ENCODE peak calls at places on chromosomes 16 and 17, in nine cellular contexts. One of them, this sample, is unnamed.
A peak's percentile ranks its signal among the peaks of the same experiment; 100 is the strongest.

GRCh38 chr17:6800422-6801027 is 24.5 kb downstream of the FBXO39 start:
- DNase-seq in spleen: no peak
- DNase-seq in uterus: no peak
- DNase-seq in A549: no peak
- DNase-seq in esophagus muscularis mucosa: peak; percentile 75
- DNase-seq in transverse colon: no peak
- DNase-seq in GM12891: no peak
- DNase-seq in prostate gland: no peak
- DNase-seq in HepG2: no peak
- DNase-seq in this sample: no peak

GRCh38 chr17:67557921-67558320 is 159.8 kb upstream of the NOL11 start:
- DNase-seq in uterus: no peak
- DNase-seq in A549: no peak
- DNase-seq in esophagus muscularis mucosa: no peak
- DNase-seq in prostate gland: no peak
- DNase-seq in HepG2: no peak
- DNase-seq in GM12891: no peak
- DNase-seq in transverse colon: no peak
- DNase-seq in spleen: no peak
- DNase-seq in this sample: no peak

GRCh38 chr16:85626191-85626951 is 13.2 kb downstream of the GSE1 start:
- DNase-seq in uterus: no peak
- DNase-seq in GM12891: no peak
- DNase-seq in transverse colon: no peak
- DNase-seq in esophagus muscularis mucosa: no peak
- DNase-seq in HepG2: no peak
- DNase-seq in prostate gland: no peak
- DNase-seq in spleen: no peak
- DNase-seq in A549: no peak
- DNase-seq in this sample: no peak

GRCh38 chr16:4306439-4307214 is 9.2 kb upstream of the GLIS2 start:
- DNase-seq in A549: no peak
- DNase-seq in uterus: peak; percentile 35
- DNase-seq in transverse colon: no peak
- DNase-seq in GM12891: peak; percentile 60
- DNase-seq in prostate gland: no peak
- DNase-seq in HepG2: no peak
- DNase-seq in esophagus muscularis mucosa: no peak
- DNase-seq in spleen: peak; percentile 81
- DNase-seq in this sample: no peak

GRCh38 chr17:27832851-27833250 is 32.5 kb upstream of the NOS2 start:
- DNase-seq in A549: no peak
- DNase-seq in transverse colon: no peak
- DNase-seq in esophagus muscularis mucosa: no peak
- DNase-seq in HepG2: no peak
- DNase-seq in spleen: no peak
- DNase-seq in GM12891: no peak
- DNase-seq in uterus: no peak
- DNase-seq in prostate gland: no peak
- DNase-seq in this sample: no peak

GRCh38 chr17:55479903-55480302 is 31.3 kb downstream of the SMIM36 start:
- DNase-seq in esophagus muscularis mucosa: no peak
- DNase-seq in prostate gland: no peak
- DNase-seq in HepG2: no peak
- DNase-seq in A549: no peak
- DNase-seq in transverse colon: no peak
- DNase-seq in spleen: no peak
- DNase-seq in GM12891: no peak
- DNase-seq in uterus: no peak
- DNase-seq in this sample: no peak

GRCh38 chr17:57136355-57136754 is 51.3 kb downstream of the AKAP1 start:
- DNase-seq in prostate gland: no peak
- DNase-seq in GM12891: no peak
- DNase-seq in spleen: no peak
- DNase-seq in transverse colon: no peak
- DNase-seq in uterus: no peak
- DNase-seq in esophagus muscularis mucosa: no peak
- DNase-seq in A549: no peak
- DNase-seq in HepG2: no peak
- DNase-seq in this sample: no peak

GRCh38 chr17:82490512-82491195 is 28.9 kb upstream of the FOXK2 start:
- DNase-seq in HepG2: no peak
- DNase-seq in spleen: no peak
- DNase-seq in uterus: no peak
- DNase-seq in esophagus muscularis mucosa: no peak
- DNase-seq in transverse colon: peak; percentile 50
- DNase-seq in GM12891: no peak
- DNase-seq in A549: no peak
- DNase-seq in prostate gland: no peak
- DNase-seq in this sample: no peak

GRCh38 chr17:82402865-82403264 is 15.3 kb upstream of the HEXD start:
- DNase-seq in GM12891: no peak
- DNase-seq in spleen: no peak
- DNase-seq in HepG2: no peak
- DNase-seq in transverse colon: no peak
- DNase-seq in prostate gland: no peak
- DNase-seq in A549: no peak
- DNase-seq in uterus: no peak
- DNase-seq in esophagus muscularis mucosa: no peak
- DNase-seq in this sample: no peak

GRCh38 chr17:82302498-82302963 is 14.9 kb downstream of the CD7 start:
- DNase-seq in prostate gland: no peak
- DNase-seq in GM12891: no peak
- DNase-seq in spleen: peak; percentile 79
- DNase-seq in uterus: no peak
- DNase-seq in A549: no peak
- DNase-seq in esophagus muscularis mucosa: no peak
- DNase-seq in HepG2: no peak
- DNase-seq in transverse colon: no peak
- DNase-seq in this sample: no peak

GRCh38 chr17:43598359-43599045 is 52.4 kb upstream of the ETV4 start:
- DNase-seq in prostate gland: no peak
- DNase-seq in uterus: no peak
- DNase-seq in spleen: no peak
- DNase-seq in esophagus muscularis mucosa: no peak
- DNase-seq in A549: no peak
- DNase-seq in HepG2: no peak
- DNase-seq in transverse colon: no peak
- DNase-seq in GM12891: no peak
- DNase-seq in this sample: no peak

GRCh38 chr17:52995127-52995526 is 827.6 kb upstream of the KIF2B start:
- DNase-seq in esophagus muscularis mucosa: no peak
- DNase-seq in uterus: no peak
- DNase-seq in GM12891: no peak
- DNase-seq in spleen: no peak
- DNase-seq in transverse colon: no peak
- DNase-seq in A549: no peak
- DNase-seq in prostate gland: no peak
- DNase-seq in HepG2: no peak
- DNase-seq in this sample: no peak

GRCh38 chr17:72388765-72389473 is 268.1 kb downstream of the SOX9 start:
- DNase-seq in A549: peak; percentile 90
- DNase-seq in uterus: no peak
- DNase-seq in prostate gland: no peak
- DNase-seq in transverse colon: no peak
- DNase-seq in esophagus muscularis mucosa: no peak
- DNase-seq in GM12891: no peak
- DNase-seq in spleen: no peak
- DNase-seq in HepG2: no peak
- DNase-seq in this sample: no peak

GRCh38 chr17:45320931-45321461 is 4.2 kb upstream of the MAP3K14 start:
- DNase-seq in uterus: no peak
- DNase-seq in A549: peak; percentile 93
- DNase-seq in HepG2: no peak
- DNase-seq in esophagus muscularis mucosa: no peak
- DNase-seq in spleen: no peak
- DNase-seq in transverse colon: no peak
- DNase-seq in prostate gland: peak; percentile 71
- DNase-seq in GM12891: no peak
- DNase-seq in this sample: peak; percentile 47

DNA sequence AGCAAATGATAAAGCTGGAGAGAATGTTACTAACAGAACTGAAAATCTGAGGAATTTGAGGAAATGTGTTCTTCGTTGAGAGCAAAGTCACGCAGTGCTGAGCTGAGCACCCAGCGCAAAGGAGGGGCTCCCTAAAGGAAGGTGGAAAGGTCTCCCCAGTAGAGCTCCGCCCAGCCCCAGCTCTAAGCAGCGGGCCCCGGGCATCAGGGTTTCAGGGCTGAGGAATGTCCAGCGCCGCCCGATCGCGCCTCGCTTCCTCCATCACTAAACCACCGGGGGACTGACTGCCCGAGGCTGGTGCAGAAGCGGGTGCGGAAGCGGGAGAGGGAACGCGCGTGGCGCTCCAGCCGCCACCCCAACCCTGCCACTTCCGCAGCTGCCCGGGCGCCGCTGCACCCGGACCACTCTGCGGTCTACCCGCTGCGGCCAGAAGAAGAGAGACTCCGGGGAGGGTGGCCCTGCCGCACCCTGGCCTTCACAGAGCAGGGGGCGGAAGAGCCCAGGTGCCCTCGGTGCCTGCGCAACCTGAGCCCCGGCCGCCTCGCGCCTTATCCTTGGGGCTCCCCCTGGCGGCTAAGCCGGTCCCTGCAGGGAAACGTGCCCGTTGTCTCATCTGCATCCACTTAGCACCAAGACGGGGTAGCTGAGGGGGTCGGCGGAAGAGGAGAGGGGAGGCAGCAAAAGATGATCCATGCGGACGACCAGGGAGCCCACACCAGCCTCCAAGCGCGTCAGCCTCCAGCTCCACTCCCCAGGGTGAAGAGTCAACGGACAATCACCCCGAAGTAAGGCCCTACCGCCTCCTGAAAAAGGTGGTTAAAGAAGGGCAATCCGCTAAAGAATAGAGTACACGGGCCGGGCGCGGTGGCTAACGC is 12.4 kb upstream of the GUCY2D start:
- DNase-seq in transverse colon: peak; percentile 90
- DNase-seq in A549: peak; percentile 88
- DNase-seq in GM12891: peak; percentile 82
- DNase-seq in esophagus muscularis mucosa: peak; percentile 95
- DNase-seq in prostate gland: peak; percentile 79
- DNase-seq in spleen: peak; percentile 97
- DNase-seq in uterus: peak; percentile 87
- DNase-seq in HepG2: peak; percentile 44
- DNase-seq in this sample: peak; percentile 86
- TF ChIP-seq POLR2A in transverse colon: no peak
- TF ChIP-seq POLR2A in A549: peak; percentile 76
- TF ChIP-seq POLR2A in GM12891: no peak
- TF ChIP-seq POLR2A in esophagus muscularis mucosa: no peak
- TF ChIP-seq POLR2A in prostate gland: no peak
- TF ChIP-seq POLR2A in spleen: no peak
- TF ChIP-seq POLR2A in uterus: peak; percentile 19
- TF ChIP-seq POLR2A in HepG2: no peak
- TF ChIP-seq POLR2A in this sample: no peak

GRCh38 chr16:56941092-56941491 is 9.2 kb downstream of the HERPUD1 start:
- DNase-seq in esophagus muscularis mucosa: no peak
- DNase-seq in spleen: peak; percentile 3
- DNase-seq in HepG2: no peak
- DNase-seq in prostate gland: no peak
- DNase-seq in GM12891: no peak
- DNase-seq in transverse colon: no peak
- DNase-seq in uterus: no peak
- DNase-seq in A549: no peak
- DNase-seq in this sample: no peak
- TF ChIP-seq POLR2A in esophagus muscularis mucosa: no peak
- TF ChIP-seq POLR2A in spleen: no peak
- TF ChIP-seq POLR2A in HepG2: peak; percentile 79
- TF ChIP-seq POLR2A in prostate gland: no peak
- TF ChIP-seq POLR2A in GM12891: peak; percentile 82
- TF ChIP-seq POLR2A in transverse colon: no peak
- TF ChIP-seq POLR2A in uterus: no peak
- TF ChIP-seq POLR2A in A549: no peak
- TF ChIP-seq POLR2A in this sample: no peak

GRCh38 chr17:79080349-79080748 is 5.7 kb downstream of the ENGASE start:
- DNase-seq in uterus: no peak
- DNase-seq in prostate gland: no peak
- DNase-seq in A549: no peak
- DNase-seq in esophagus muscularis mucosa: no peak
- DNase-seq in spleen: peak; percentile 32
- DNase-seq in HepG2: no peak
- DNase-seq in GM12891: no peak
- DNase-seq in transverse colon: no peak
- DNase-seq in this sample: no peak
- TF ChIP-seq POLR2A in uterus: no peak
- TF ChIP-seq POLR2A in prostate gland: no peak
- TF ChIP-seq POLR2A in A549: no peak
- TF ChIP-seq POLR2A in esophagus muscularis mucosa: no peak
- TF ChIP-seq POLR2A in spleen: no peak
- TF ChIP-seq POLR2A in HepG2: no peak
- TF ChIP-seq POLR2A in GM12891: no peak
- TF ChIP-seq POLR2A in transverse colon: no peak
- TF ChIP-seq POLR2A in this sample: no peak

GRCh38 chr17:40945414-40945813 is 8.0 kb upstream of the KRT23 start:
- DNase-seq in GM12891: no peak
- DNase-seq in A549: no peak
- DNase-seq in HepG2: peak; percentile 64
- DNase-seq in prostate gland: no peak
- DNase-seq in uterus: no peak
- DNase-seq in esophagus muscularis mucosa: no peak
- DNase-seq in transverse colon: no peak
- DNase-seq in spleen: no peak
- DNase-seq in this sample: no peak
- TF ChIP-seq POLR2A in GM12891: no peak
- TF ChIP-seq POLR2A in A549: no peak
- TF ChIP-seq POLR2A in HepG2: no peak
- TF ChIP-seq POLR2A in prostate gland: no peak
- TF ChIP-seq POLR2A in uterus: no peak
- TF ChIP-seq POLR2A in esophagus muscularis mucosa: no peak
- TF ChIP-seq POLR2A in transverse colon: no peak
- TF ChIP-seq POLR2A in spleen: no peak
- TF ChIP-seq POLR2A in this sample: no peak

DNA sequence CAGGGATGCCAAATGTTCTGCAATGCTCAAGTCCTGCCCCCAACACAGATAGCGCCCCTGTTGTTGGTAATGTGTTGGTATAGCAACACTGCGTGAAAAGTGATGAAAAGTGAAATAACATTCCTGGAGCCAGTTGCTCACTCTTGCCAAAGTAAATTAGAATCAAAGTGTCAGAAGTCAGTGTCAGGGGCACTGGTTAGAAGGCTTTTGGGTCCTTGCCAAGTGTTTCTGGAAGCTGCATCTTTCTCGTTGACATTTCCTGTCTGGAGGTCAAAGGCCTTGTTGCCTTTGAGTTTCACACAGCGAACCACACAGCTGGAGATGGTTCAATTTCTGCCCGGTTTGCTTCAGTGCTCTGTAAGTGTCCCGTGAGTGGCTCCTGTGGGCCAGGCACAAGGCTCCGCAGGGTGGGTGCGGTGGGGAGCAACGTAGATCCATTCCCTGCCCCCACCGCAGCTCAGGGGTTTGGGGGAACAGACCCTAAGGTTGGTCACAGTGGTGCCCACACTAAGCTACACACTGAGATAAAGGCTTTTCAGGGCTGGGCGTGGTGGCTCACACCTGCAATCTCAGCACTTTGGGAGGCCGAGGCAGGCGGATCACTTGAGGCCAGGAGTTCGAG is 3.6 kb upstream of the SLC16A5 start:
- DNase-seq in prostate gland: no peak
- DNase-seq in A549: peak; percentile 78
- DNase-seq in uterus: no peak
- DNase-seq in GM12891: no peak
- DNase-seq in HepG2: peak; percentile 96
- DNase-seq in esophagus muscularis mucosa: no peak
- DNase-seq in spleen: no peak
- DNase-seq in transverse colon: no peak
- DNase-seq in this sample: no peak
- TF ChIP-seq POLR2A in prostate gland: no peak
- TF ChIP-seq POLR2A in A549: no peak
- TF ChIP-seq POLR2A in uterus: no peak
- TF ChIP-seq POLR2A in GM12891: no peak
- TF ChIP-seq POLR2A in HepG2: no peak
- TF ChIP-seq POLR2A in esophagus muscularis mucosa: no peak
- TF ChIP-seq POLR2A in spleen: no peak
- TF ChIP-seq POLR2A in transverse colon: no peak
- TF ChIP-seq POLR2A in this sample: no peak